ENCODE peak calls at places on chromosomes 1 and 21, in seven cellular contexts. D is PC-3, F is bronchial epithelial cell, C is right lobe of liver, J is AG04450, X is sigmoid colon, I is lower leg skin. G is an unnamed sample.

GRCh38 chr1:205448540-205449253 is 7.1 kb downstream of the BLACAT1 start:
- DNase-seq in D (peak), F (peak), C (no peak), J (no peak), X (no peak), I (no peak), G (no peak)

GRCh38 chr1:21468597-21468996 is 28.7 kb downstream of the NBPF3 start:
- DNase-seq in D (peak), F (no peak), C (no peak), J (no peak), X (no peak), I (no peak), G (peak)

GRCh38 chr1:65170511-65171142 is 22.6 kb downstream of the AK4 start:
- DNase-seq in D (peak), F (peak), C (no peak), J (no peak), X (peak), I (peak), G (no peak)

GRCh38 chr1:219174672-219175564 is 1.2 kb downstream of the LYPLAL1 start:
- DNase-seq in D (peak), F (peak), C (no peak), J (peak), X (no peak), I (peak), G (peak)

GRCh38 chr1:43708006-43708412 is 673 bp downstream of the ST3GAL3 start:
- DNase-seq in D (peak), F (peak), C (no peak), J (no peak), X (no peak), I (no peak), G (no peak)

GRCh38 chr21:41581592-41582228 is 73.8 kb upstream of the TMPRSS2 start:
- DNase-seq in D (no peak), F (no peak), C (no peak), J (no peak), X (no peak), I (no peak), G (no peak)

GRCh38 chr1:229221106-229222019 is 49.5 kb upstream of the RAB4A start:
- DNase-seq in D (peak), F (peak), C (peak), J (no peak), X (no peak), I (no peak), G (peak)

GRCh38 chr1:154595621-154596020 is 12.4 kb downstream of the ADAR start:
- DNase-seq in D (peak), F (peak), C (no peak), J (no peak), X (no peak), I (no peak), G (no peak)

GRCh38 chr1:27327964-27328363 is 6.0 kb downstream of the TMEM222 start:
- DNase-seq in D (no peak), F (no peak), C (no peak), J (no peak), X (no peak), I (no peak), G (no peak)

GRCh38 chr21:34968414-34969333 is 80.4 kb downstream of the RUNX1 start:
- DNase-seq in D (no peak), F (no peak), C (no peak), J (no peak), X (no peak), I (no peak), G (peak)

GRCh38 chr1:204817341-204817740 is 53.3 kb upstream of the NFASC start:
- DNase-seq in D (no peak), F (no peak), C (no peak), J (no peak), X (no peak), I (no peak), G (no peak)

GRCh38 chr21:43733529-43734071 is 14.7 kb downstream of the PDXK start:
- DNase-seq in D (no peak), F (peak), C (no peak), J (no peak), X (no peak), I (no peak), G (no peak)

GRCh38 chr1:92577251-92577895 is 90.6 kb upstream of the GFI1 start:
- DNase-seq in D (peak), F (peak), C (no peak), J (no peak), X (no peak), I (peak), G (no peak)

GRCh38 chr21:33117268-33117888 is 47.4 kb downstream of the OLIG1 start:
- DNase-seq in D (no peak), F (no peak), C (no peak), J (no peak), X (peak), I (no peak), G (no peak)

GRCh38 chr1:34268311-34269042 is 91.8 kb downstream of the C1orf94 start:
- DNase-seq in D (peak), F (peak), C (no peak), J (no peak), X (no peak), I (no peak), G (no peak)

GRCh38 chr1:184743062-184743756 is 11.4 kb downstream of the EDEM3 start:
- DNase-seq in D (peak), F (peak), C (no peak), J (no peak), X (no peak), I (no peak), G (peak)

GRCh38 chr1:193606035-193606434 is 419.6 kb upstream of the B3GALT2 start:
- DNase-seq in D (no peak), F (no peak), C (no peak), J (no peak), X (no peak), I (no peak), G (no peak)

GRCh38 chr1:32010246-32010645 is 3.4 kb upstream of the KHDRBS1 start:
- DNase-seq in D (no peak), F (no peak), C (no peak), J (no peak), X (no peak), I (no peak), G (no peak)

GRCh38 chr1:46394108-46394871 is at the start of gene FAAH:
- DNase-seq in D (no peak), F (peak), C (peak), J (no peak), X (peak), I (no peak), G (no peak)

GRCh38 chr1:75521658-75522057 is 89.3 kb downstream of the SLC44A5 start:
- DNase-seq in D (no peak), F (no peak), C (no peak), J (no peak), X (no peak), I (no peak), G (no peak)

GRCh38 chr1:75520028-75520427 is 90.9 kb downstream of the SLC44A5 start:
- DNase-seq in D (no peak), F (no peak), C (no peak), J (no peak), X (no peak), I (no peak), G (no peak)

GRCh38 chr1:75522389-75522788 is 88.5 kb downstream of the SLC44A5 start:
- DNase-seq in D (no peak), F (no peak), C (no peak), J (no peak), X (no peak), I (no peak), G (no peak)

GRCh38 chr1:75519626-75520025 is 91.3 kb downstream of the SLC44A5 start:
- DNase-seq in D (no peak), F (no peak), C (no peak), J (no peak), X (no peak), I (no peak), G (no peak)

DNA sequence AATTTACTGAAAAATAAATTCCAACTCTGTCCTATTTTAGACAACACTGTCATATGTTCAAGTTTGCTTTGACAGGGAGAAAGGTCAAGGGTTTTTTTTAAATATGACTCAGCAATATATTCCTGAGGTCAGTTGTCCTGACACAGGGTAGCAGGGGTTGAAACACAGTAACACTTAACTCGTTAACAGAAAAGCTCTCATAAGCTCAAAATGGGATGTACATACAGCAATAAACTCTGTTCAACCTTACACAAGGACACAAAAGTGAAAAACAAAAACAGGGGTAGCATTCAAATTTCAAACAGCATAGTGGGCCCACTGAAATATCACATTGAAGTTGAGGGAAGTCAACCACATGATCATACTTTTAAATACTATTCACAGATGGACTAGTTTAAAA is 90.1 kb downstream of the SLC44A5 start:
- DNase-seq in D (no peak), F (no peak), C (no peak), J (no peak), X (no peak), I (no peak), G (no peak)
- H3K4me3 ChIP-seq in D (no peak), F (no peak), C (no peak), J (no peak), X (no peak), I (no peak), G (no peak)

DNA sequence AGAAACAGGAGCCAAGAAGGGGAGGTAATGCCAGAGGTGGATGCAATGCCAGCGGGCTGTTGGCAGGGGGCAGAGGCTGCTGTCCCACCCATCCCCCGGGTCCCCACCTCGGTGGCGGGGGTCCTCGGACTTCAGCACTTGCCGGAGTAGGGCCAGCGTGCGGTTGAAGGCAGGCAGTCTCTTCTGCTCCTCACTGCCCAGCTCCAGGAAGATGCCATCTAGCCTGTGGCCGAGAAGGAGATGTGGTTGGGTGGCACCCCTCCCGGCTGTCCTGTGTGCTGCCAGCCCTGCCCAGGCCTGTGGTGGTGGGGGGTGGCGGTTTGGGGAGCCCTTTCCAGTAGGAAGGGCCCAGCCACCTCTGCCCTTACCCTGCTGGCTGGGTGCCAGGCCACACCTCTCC is 13.5 kb downstream of the TTC22 start:
- DNase-seq in D (no peak), F (no peak), C (no peak), J (no peak), X (no peak), I (no peak), G (no peak)
- H3K4me3 ChIP-seq in D (no peak), F (no peak), C (no peak), J (no peak), X (no peak), I (no peak), G (no peak)

GRCh38 chr1:6208723-6209660 is 3.1 kb downstream of the RNF207 start:
- DNase-seq in D (no peak), F (no peak), C (no peak), J (no peak), X (no peak), I (no peak), G (no peak)
- H3K4me3 ChIP-seq in D (no peak), F (no peak), C (peak), J (peak), X (peak), I (no peak), G (peak)

DNA sequence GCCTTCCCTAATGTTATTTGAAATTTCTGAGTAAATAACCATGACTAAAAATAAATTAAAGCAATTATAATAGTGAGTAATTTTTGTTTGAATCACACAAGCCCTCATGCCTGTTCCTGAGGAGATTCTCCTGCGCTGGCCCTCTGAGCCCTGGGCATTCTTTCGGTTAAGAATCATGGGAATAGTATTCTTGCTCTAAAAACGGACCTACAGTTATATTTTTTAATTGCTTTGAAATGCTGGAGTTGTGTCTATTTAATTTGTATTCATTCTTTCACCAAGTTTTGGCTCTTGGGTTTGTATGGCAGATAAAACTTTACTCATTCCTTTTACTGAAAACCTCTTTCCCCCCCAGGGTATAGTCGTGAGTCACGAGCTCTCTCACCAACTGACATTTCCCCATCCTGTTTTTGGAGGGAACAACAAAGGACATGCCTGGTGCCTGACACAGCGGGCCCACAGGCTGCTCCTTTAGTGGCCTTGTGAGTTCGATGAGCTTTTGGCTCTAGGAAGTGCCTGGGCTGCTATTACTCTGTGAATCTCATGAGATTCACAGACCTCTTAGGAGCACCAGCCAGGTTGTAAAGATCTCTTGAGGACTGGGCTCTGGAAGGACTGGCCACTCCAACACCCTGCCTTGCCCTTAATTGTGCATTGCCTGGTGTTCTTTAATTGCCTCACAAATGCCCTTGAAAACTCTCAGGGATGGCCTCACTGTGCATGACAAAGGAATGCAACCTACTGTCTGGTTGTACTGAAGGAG is 58.6 kb downstream of the DDR2 start:
- DNase-seq in D (peak), F (peak), C (no peak), J (peak), X (peak), I (peak), G (no peak)
- H3K4me3 ChIP-seq in D (peak), F (no peak), C (no peak), J (peak), X (no peak), I (no peak), G (no peak)

GRCh38 chr1:94043738-94044289 is 77.1 kb downstream of the ABCA4 start:
- DNase-seq in D (no peak), F (no peak), C (no peak), J (no peak), X (no peak), I (no peak), G (no peak)

GRCh38 chr1:94047914-94048313 is 73.0 kb downstream of the ABCA4 start:
- DNase-seq in D (no peak), F (no peak), C (no peak), J (no peak), X (no peak), I (no peak), G (no peak)

GRCh38 chr1:94044891-94045290 is 76.1 kb downstream of the ABCA4 start:
- DNase-seq in D (no peak), F (no peak), C (no peak), J (no peak), X (no peak), I (no peak), G (no peak)

GRCh38 chr1:94044290-94044790 is 76.6 kb downstream of the ABCA4 start:
- DNase-seq in D (no peak), F (no peak), C (peak), J (no peak), X (no peak), I (no peak), G (no peak)

DNA sequence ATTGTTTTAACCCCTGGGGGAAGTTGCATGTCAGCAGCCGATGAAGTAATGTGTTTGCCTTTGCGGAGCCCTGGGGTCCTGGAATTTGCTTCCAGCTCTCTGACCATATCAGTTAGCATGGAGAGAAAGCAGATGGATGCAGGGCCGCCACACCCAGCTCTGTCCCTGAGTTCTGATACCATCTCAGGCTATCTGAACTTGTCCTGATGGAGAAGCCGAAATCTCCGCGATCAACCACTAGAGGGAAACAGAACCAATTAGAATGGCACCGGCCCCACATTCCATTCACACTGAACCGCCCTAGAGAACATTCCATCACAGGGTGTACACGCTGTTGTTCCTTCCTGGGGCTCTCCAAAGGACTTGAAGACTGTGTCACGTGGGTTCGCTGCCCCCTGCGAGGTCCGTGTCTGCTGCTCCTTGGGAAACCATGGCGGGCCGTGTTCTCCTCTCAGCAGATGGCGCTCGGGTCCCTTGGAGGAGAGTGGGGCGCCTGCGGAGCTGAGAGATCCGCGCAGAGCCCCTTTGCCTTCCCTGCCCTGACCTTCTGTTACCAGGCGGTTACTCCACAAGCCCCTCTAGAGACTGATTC is 75.4 kb downstream of the ABCA4 start:
- DNase-seq in D (peak), F (peak), C (peak), J (peak), X (peak), I (peak), G (no peak)
- H3K4me3 ChIP-seq in D (no peak), F (no peak), C (no peak), J (peak), X (no peak), I (no peak), G (no peak)

GRCh38 chr1:241423541-241424479 is 66.8 kb upstream of the RGS7 start:
- DNase-seq in D (peak), F (no peak), C (peak), J (peak), X (no peak), I (no peak), G (no peak)
- H3K4me3 ChIP-seq in D (peak), F (peak), C (peak), J (peak), X (peak), I (peak), G (no peak)

DNA sequence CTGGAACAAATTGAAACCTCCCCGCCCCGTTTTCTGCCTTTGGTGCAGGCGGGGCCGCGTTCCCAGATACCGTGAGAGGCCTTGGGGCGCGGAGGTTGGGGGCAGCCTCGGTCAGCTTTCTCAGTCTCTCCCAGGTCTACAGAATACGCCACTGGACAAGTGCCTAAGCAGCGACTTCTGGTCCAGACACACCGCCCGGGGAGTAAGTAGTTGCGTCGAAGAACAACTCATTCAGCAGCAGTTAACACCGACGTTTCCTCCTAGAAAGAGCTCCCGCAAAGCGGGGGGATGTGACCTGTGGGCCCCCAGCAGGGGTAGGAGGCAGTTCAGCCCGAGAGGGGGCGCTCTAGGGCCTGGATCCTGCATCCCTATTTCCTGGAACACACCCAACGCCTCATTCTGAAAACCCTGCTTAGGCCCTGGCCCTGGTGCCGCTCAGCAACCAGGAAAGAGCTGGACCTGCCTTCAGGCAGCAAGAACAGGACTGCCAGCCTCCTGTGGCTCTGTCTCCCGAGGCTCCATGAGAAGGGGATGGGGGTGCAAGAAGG is 6.5 kb upstream of the BARHL2 start:
- DNase-seq in D (no peak), F (no peak), C (no peak), J (no peak), X (no peak), I (no peak), G (no peak)
- H3K4me3 ChIP-seq in D (no peak), F (no peak), C (peak), J (peak), X (peak), I (no peak), G (no peak)

GRCh38 chr1:177947623-177948022 is 22.2 kb downstream of the SEC16B start:
- DNase-seq in D (no peak), F (no peak), C (no peak), J (no peak), X (no peak), I (no peak), G (no peak)

GRCh38 chr1:177943999-177944672 is 25.7 kb downstream of the SEC16B start:
- DNase-seq in D (no peak), F (no peak), C (no peak), J (no peak), X (no peak), I (no peak), G (no peak)

GRCh38 chr1:177945943-177946650 is 23.8 kb downstream of the SEC16B start:
- DNase-seq in D (peak), F (peak), C (no peak), J (no peak), X (no peak), I (peak), G (peak)

GRCh38 chr1:177948336-177948972 is 21.4 kb downstream of the SEC16B start:
- DNase-seq in D (peak), F (peak), C (no peak), J (no peak), X (peak), I (peak), G (peak)

GRCh38 chr1:177944673-177945014 is 25.2 kb downstream of the SEC16B start:
- DNase-seq in D (no peak), F (no peak), C (no peak), J (no peak), X (peak), I (no peak), G (no peak)
- H3K4me3 ChIP-seq in D (no peak), F (no peak), C (no peak), J (no peak), X (no peak), I (no peak), G (no peak)

GRCh38 chr1:77557053-77557452 is 125.4 kb downstream of the ZZZ3 start:
- DNase-seq in D (no peak), F (no peak), C (no peak), J (no peak), X (no peak), I (no peak), G (no peak)
- H3K4me3 ChIP-seq in D (no peak), F (no peak), C (no peak), J (no peak), X (no peak), I (no peak), G (no peak)